ENCODE peak calls at places on chromosomes 12 and 14, in six cellular contexts. L, F, Z, J, E and W are unnamed samples.

GRCh38 chr12:31362115-31362758 is 36.3 kb upstream of the SINHCAF start:
- DNase-seq in L (no peak), F (peak), Z (no peak), J (peak), E (no peak), W (peak)

GRCh38 chr14:66405158-66405557 is 81.0 kb upstream of the CCDC196 start:
- DNase-seq in L (peak), F (peak), Z (no peak), J (peak), E (no peak), W (no peak)

GRCh38 chr12:96343347-96343954 is 56.8 kb downstream of the CDK17 start:
- DNase-seq in L (peak), F (no peak), Z (no peak), J (no peak), E (no peak), W (no peak)

GRCh38 chr14:105537580-105538474 is 11.4 kb downstream of the TMEM121 start:
- DNase-seq in L (no peak), F (peak), Z (no peak), J (peak), E (no peak), W (no peak)

GRCh38 chr14:31203414-31203742 is 4.2 kb downstream of the HECTD1 start:
- DNase-seq in L (no peak), F (no peak), Z (no peak), J (no peak), E (no peak), W (no peak)

GRCh38 chr12:79557690-79558315 is 133.0 kb downstream of the PAWR start:
- DNase-seq in L (no peak), F (no peak), Z (no peak), J (no peak), E (no peak), W (no peak)

GRCh38 chr12:47850153-47851084 is 30.7 kb upstream of the HDAC7 start:
- DNase-seq in L (peak), F (peak), Z (peak), J (peak), E (no peak), W (no peak)

GRCh38 chr12:113781415-113782198 is 184.5 kb downstream of the RBM19 start:
- DNase-seq in L (peak), F (no peak), Z (peak), J (peak), E (no peak), W (no peak)

GRCh38 chr12:57534991-57535543 is 11.9 kb downstream of the DCTN2 start:
- DNase-seq in L (no peak), F (no peak), Z (no peak), J (no peak), E (no peak), W (no peak)

GRCh38 chr14:90671382-90671781 is 144.8 kb downstream of the TTC7B start:
- DNase-seq in L (no peak), F (no peak), Z (no peak), J (no peak), E (no peak), W (no peak)

GRCh38 chr12:97142737-97143450 is 235.8 kb downstream of the NEDD1 start:
- DNase-seq in L (no peak), F (no peak), Z (no peak), J (no peak), E (no peak), W (peak)

GRCh38 chr14:29037428-29037827 is 270.8 kb downstream of the FOXG1 start:
- DNase-seq in L (peak), F (no peak), Z (peak), J (no peak), E (no peak), W (no peak)

GRCh38 chr12:6478406-6478805 is 7.9 kb upstream of the VAMP1 start:
- DNase-seq in L (no peak), F (no peak), Z (no peak), J (no peak), E (no peak), W (no peak)

GRCh38 chr14:32408018-32408417 is 78.9 kb downstream of the AKAP6 start:
- DNase-seq in L (no peak), F (no peak), Z (no peak), J (no peak), E (no peak), W (no peak)

GRCh38 chr14:54683882-54684794 is 117.2 kb downstream of the SAMD4A start:
- DNase-seq in L (peak), F (peak), Z (peak), J (peak), E (peak), W (no peak)

GRCh38 chr12:76636141-76636692 is 76.6 kb upstream of the OSBPL8 start:
- DNase-seq in L (peak), F (no peak), Z (no peak), J (peak), E (no peak), W (no peak)

GRCh38 chr14:66645716-66646115 is 137.8 kb downstream of the GPHN start:
- DNase-seq in L (peak), F (no peak), Z (no peak), J (no peak), E (no peak), W (no peak)

GRCh38 chr12:30822385-30823139 is 67.8 kb upstream of the CAPRIN2 start:
- DNase-seq in L (peak), F (peak), Z (peak), J (peak), E (no peak), W (peak)

GRCh38 chr14:34912182-34912581 is 37.0 kb upstream of the BAZ1A start:
- DNase-seq in L (no peak), F (peak), Z (no peak), J (peak), E (no peak), W (no peak)

GRCh38 chr14:100362311-100362927 is 39.3 kb downstream of the SLC25A47 start:
- DNase-seq in L (peak), F (no peak), Z (peak), J (no peak), E (no peak), W (no peak)

GRCh38 chr12:98606367-98606985 is 13.0 kb downstream of the SLC25A3 start:
- DNase-seq in L (no peak), F (no peak), Z (no peak), J (no peak), E (no peak), W (no peak)

GRCh38 chr14:20836668-20837338 is 34.2 kb upstream of the RNASE1 start:
- DNase-seq in L (peak), F (peak), Z (no peak), J (peak), E (no peak), W (no peak)

GRCh38 chr12:26179829-26180228 is 15.5 kb upstream of the SSPN start:
- DNase-seq in L (no peak), F (no peak), Z (no peak), J (no peak), E (no peak), W (no peak)

GRCh38 chr12:46777587-46777986 is 48.2 kb downstream of the SLC38A4 start:
- DNase-seq in L (no peak), F (no peak), Z (no peak), J (no peak), E (no peak), W (no peak)

GRCh38 chr14:89308232-89308959 is 108.6 kb downstream of the FOXN3 start:
- DNase-seq in L (peak), F (no peak), Z (no peak), J (no peak), E (no peak), W (no peak)

GRCh38 chr12:109491671-109492070 is 14.2 kb downstream of the UBE3B start:
- DNase-seq in L (no peak), F (no peak), Z (no peak), J (no peak), E (no peak), W (no peak)

GRCh38 chr12:32586390-32586789 is 92.7 kb upstream of the DNM1L start:
- DNase-seq in L (peak), F (no peak), Z (no peak), J (no peak), E (no peak), W (no peak)

GRCh38 chr14:61575751-61576150 is 119.6 kb upstream of the HIF1A start:
- DNase-seq in L (no peak), F (no peak), Z (no peak), J (no peak), E (no peak), W (no peak)

GRCh38 chr12:63036216-63036973 is 101.4 kb upstream of the PPM1H start:
- DNase-seq in L (no peak), F (no peak), Z (no peak), J (no peak), E (no peak), W (no peak)
- H2BK15ac ChIP-seq in L (no peak), F (no peak), Z (no peak), J (no peak), E (no peak), W (no peak)

GRCh38 chr12:4388032-4388431 is 8.5 kb upstream of the FGF23 start:
- DNase-seq in L (no peak), F (peak), Z (no peak), J (no peak), E (no peak), W (no peak)

GRCh38 chr12:4395818-4396217 is 16.3 kb upstream of the FGF23 start:
- DNase-seq in L (no peak), F (no peak), Z (no peak), J (no peak), E (no peak), W (no peak)

GRCh38 chr12:4392223-4392742 is 12.8 kb upstream of the FGF23 start:
- DNase-seq in L (no peak), F (no peak), Z (no peak), J (no peak), E (no peak), W (no peak)

GRCh38 chr12:4388662-4389061 is 9.2 kb upstream of the FGF23 start:
- DNase-seq in L (no peak), F (peak), Z (no peak), J (no peak), E (no peak), W (no peak)

GRCh38 chr12:4393211-4393610 is 13.7 kb upstream of the FGF23 start:
- DNase-seq in L (no peak), F (no peak), Z (no peak), J (no peak), E (no peak), W (no peak)
- H2BK15ac ChIP-seq in L (no peak), F (no peak), Z (no peak), J (no peak), E (no peak), W (no peak)

DNA sequence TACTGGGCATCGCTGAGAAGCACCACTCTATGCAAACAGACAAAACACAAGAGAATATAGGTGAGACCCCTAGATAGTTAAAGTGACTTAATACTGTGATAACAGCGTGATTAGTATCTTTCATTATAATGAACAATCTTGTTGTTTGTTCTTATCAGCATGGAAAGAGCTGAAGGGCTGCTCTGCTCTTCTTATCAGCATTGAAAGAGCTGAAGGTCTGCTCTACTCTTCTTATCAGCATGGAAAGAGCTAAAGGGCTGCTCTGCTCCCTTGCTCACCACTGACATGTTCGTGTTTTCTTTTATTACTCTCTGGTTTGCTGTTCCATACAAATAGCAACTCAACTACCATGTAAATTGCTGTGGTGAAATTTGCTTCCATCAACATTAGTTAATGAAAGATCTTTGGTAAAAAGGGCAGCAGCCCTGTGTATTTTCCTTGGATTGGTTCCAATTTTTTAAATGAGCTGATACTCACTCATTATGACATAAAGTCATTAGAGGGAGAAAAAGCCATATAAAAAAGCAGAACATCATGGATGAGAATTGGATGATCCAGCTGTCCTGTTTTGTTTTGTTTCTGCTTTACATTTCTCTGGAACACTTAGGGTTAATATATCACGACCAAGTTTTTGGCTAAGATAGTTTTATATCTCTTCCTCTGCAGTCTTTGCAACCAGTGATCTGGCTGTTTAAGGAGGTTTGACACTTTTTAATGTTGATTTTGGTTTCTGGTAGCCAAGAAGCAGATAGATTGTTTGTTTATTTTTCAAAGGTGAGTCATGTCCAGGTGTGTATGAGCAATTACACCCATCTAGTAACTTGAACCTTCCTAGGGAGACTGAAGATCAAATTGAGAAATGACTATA is 356.7 kb downstream of the CEP128 start:
- DNase-seq in L (peak), F (no peak), Z (no peak), J (peak), E (no peak), W (no peak)
- H2BK15ac ChIP-seq in L (peak), F (no peak), Z (no peak), J (no peak), E (no peak), W (no peak)

GRCh38 chr12:94287245-94287628 is 138.9 kb downstream of the PLXNC1 start:
- DNase-seq in L (no peak), F (no peak), Z (no peak), J (no peak), E (no peak), W (no peak)
- H2BK15ac ChIP-seq in L (no peak), F (no peak), Z (no peak), J (no peak), E (no peak), W (no peak)

DNA sequence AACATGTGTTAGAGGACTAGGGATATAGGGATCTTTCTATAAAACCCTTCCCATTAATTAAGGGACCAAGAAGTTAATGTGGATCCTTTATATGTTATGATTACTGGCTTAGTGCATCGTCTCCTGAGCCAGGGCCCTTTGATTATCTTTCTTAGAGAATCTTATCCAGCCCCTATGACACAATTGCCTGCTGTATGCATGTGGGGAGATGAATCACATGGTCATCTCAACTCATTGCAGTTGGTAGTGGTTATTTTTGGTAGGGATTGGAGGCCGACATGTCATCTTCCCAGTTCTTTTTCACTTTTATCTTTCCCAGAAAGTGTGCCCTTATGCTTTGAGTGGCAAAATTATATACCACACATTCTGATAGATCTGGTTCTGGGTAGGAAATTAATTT is 25.9 kb downstream of the ZNF664 start:
- DNase-seq in L (peak), F (no peak), Z (peak), J (no peak), E (no peak), W (no peak)
- H2BK15ac ChIP-seq in L (no peak), F (no peak), Z (no peak), J (no peak), E (no peak), W (no peak)

DNA sequence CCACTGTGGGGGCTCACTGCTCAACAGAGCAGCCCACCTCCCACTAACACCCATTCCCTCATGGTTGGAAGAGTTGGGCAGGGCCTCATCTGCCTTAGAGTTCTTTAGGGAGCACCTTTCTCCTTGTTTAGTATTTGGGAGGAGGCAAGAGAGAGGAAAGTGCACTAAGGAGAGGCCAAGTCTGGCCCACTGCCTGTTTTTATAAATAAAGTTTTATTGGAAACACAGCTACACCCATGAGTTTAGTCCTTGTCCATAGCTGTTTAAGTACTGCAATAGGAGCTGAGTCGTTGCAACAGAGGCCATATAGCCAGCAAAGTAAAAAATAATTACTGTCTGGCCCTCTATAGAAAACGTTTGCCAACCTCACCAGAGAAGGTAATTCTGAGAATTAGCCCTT is 63.9 kb downstream of the C14orf132 start:
- DNase-seq in L (no peak), F (no peak), Z (no peak), J (no peak), E (no peak), W (no peak)
- H2BK15ac ChIP-seq in L (peak), F (no peak), Z (no peak), J (no peak), E (no peak), W (no peak)